ENCODE peak calls at places on chromosome 5, in seven cellular contexts. H, J, E, Z, T, B and S are unnamed samples.

GRCh38 chr5:101915559-101915958 is 380.5 kb downstream of the SLCO4C1 start:
- DNase-seq in T (no peak), Z (peak), B (no peak), J (no peak), H (no peak), E (no peak), S (peak)

GRCh38 chr5:158797498-158797845 is 302.2 kb downstream of the EBF1 start:
- DNase-seq in B (no peak), E (no peak), T (no peak), H (no peak), Z (no peak), J (no peak), S (no peak)

GRCh38 chr5:54171645-54172384 is 138.6 kb downstream of the ARL15 start:
- DNase-seq in H (no peak), J (no peak), E (no peak), Z (peak), B (peak), T (no peak), S (peak)

GRCh38 chr5:132476853-132477729 is 13.5 kb downstream of the IRF1 start:
- DNase-seq in Z (no peak), J (no peak), T (peak), E (no peak), H (no peak), B (no peak), S (no peak)

GRCh38 chr5:127587246-127587917 is 61.5 kb upstream of the CTXN3 start:
- DNase-seq in E (no peak), B (no peak), J (no peak), T (no peak), Z (no peak), H (no peak), S (no peak)

GRCh38 chr5:134526483-134527155 is 1.1 kb downstream of the JADE2 start:
- DNase-seq in J (peak), E (no peak), Z (no peak), H (no peak), B (peak), T (peak), S (no peak)

GRCh38 chr5:83363876-83364275 is 107.7 kb upstream of the VCAN start:
- DNase-seq in J (no peak), Z (no peak), T (no peak), B (no peak), E (no peak), H (no peak), S (no peak)

GRCh38 chr5:31232273-31232888 is 38.9 kb downstream of the CDH6 start:
- DNase-seq in J (no peak), H (peak), Z (peak), E (no peak), T (no peak), B (no peak), S (peak)

GRCh38 chr5:176133289-176133870 is 104.8 kb upstream of the SIMC1 start:
- DNase-seq in T (no peak), Z (no peak), H (no peak), B (peak), J (no peak), E (no peak), S (no peak)

DNA sequence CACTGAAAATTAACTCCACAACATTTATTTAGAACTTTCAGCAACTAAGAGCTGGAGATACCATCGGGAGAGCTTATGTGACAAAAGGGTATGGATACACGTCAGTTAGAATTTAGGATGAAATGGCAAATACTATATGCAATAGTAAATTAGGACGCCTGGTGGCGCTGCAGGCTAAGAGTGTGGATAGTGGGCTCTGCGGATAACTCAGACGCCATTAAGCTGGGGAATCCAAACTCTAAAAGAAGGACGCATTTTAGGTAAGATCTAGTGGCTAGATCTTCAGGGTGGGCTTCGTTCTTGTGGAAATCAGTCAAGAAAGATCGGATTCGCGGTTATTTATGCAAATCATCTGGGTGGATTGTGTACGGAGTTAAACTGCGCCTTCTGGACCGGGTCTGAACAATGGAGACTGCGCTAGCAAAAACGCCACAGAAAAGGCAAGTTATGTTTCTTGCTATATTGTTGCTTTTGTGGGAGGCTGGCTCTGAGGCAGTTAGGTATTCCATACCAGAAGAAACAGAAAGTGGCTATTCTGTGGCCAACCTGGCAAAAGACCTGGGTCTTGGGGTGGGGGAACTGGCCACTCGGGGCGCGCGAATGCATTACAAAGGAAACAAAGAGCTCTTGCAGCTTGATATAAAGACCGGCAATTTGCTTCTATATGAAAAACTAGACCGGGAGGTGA is at the start of gene PCDHB5:
- DNase-seq in J (peak), E (no peak), T (no peak), H (peak), Z (no peak), B (no peak), S (peak)
- H3K4me3 ChIP-seq in J (peak), E (peak), T (peak), H (peak), Z (no peak), B (peak), S (peak)

DNA sequence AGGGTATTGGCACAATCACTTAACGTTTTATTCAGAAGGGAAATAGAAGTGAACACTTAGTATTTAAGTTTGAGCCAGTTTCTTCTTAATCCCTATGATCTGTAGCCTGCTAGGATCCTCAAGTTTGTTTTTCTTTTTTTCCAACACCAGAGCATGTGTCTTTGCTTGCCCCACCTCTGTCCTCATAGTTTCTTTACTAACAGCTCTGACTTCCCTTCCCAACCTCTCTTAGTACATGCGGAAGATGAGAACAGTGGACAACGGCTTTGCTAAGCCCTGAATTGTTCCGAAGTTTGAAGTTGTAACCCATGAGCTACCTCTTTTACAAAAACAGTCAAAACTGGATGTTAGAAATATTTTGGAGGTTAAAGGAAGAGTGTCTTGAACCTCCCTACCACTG is 61.7 kb upstream of the TAF11L2 start:
- DNase-seq in Z (no peak), B (no peak), H (no peak), J (no peak), E (no peak), T (no peak), S (no peak)
- H3K4me3 ChIP-seq in Z (no peak), B (no peak), H (no peak), J (peak), E (peak), T (peak), S (no peak)

GRCh38 chr5:171335616-171336015 is 26.6 kb downstream of the TLX3 start:
- DNase-seq in T (peak), Z (no peak), E (no peak), J (no peak), H (no peak), B (no peak), S (no peak)

GRCh38 chr5:171340491-171340890 is 31.4 kb downstream of the TLX3 start:
- DNase-seq in B (no peak), J (no peak), T (no peak), E (no peak), H (no peak), Z (no peak), S (no peak)

GRCh38 chr5:171337207-171337562 is 28.1 kb downstream of the TLX3 start:
- DNase-seq in T (no peak), J (no peak), E (no peak), B (no peak), Z (no peak), H (no peak), S (no peak)

GRCh38 chr5:171340042-171340441 is 31.0 kb downstream of the TLX3 start:
- DNase-seq in Z (no peak), E (no peak), B (no peak), H (no peak), J (no peak), T (no peak), S (no peak)

GRCh38 chr5:171336486-171337206 is 27.6 kb downstream of the TLX3 start:
- DNase-seq in J (peak), T (peak), Z (peak), B (peak), H (peak), E (no peak), S (peak)
- H3K4me3 ChIP-seq in J (peak), T (peak), Z (peak), B (peak), H (peak), E (peak), S (peak)

GRCh38 chr5:177349362-177349647 is 2.2 kb downstream of the LMAN2 start:
- DNase-seq in E (no peak), T (no peak), B (no peak), Z (no peak), J (no peak), H (no peak), S (no peak)

GRCh38 chr5:177349762-177350161 is 1.7 kb downstream of the LMAN2 start:
- DNase-seq in Z (no peak), J (no peak), H (no peak), T (no peak), B (no peak), E (no peak), S (no peak)

GRCh38 chr5:177351392-177352329 is at the start of gene LMAN2:
- DNase-seq in E (peak), T (peak), Z (peak), H (peak), J (peak), B (peak), S (peak)

GRCh38 chr5:177353093-177353492 is 1.6 kb upstream of the LMAN2 start:
- DNase-seq in E (no peak), J (no peak), Z (no peak), H (no peak), T (no peak), B (no peak), S (no peak)

DNA sequence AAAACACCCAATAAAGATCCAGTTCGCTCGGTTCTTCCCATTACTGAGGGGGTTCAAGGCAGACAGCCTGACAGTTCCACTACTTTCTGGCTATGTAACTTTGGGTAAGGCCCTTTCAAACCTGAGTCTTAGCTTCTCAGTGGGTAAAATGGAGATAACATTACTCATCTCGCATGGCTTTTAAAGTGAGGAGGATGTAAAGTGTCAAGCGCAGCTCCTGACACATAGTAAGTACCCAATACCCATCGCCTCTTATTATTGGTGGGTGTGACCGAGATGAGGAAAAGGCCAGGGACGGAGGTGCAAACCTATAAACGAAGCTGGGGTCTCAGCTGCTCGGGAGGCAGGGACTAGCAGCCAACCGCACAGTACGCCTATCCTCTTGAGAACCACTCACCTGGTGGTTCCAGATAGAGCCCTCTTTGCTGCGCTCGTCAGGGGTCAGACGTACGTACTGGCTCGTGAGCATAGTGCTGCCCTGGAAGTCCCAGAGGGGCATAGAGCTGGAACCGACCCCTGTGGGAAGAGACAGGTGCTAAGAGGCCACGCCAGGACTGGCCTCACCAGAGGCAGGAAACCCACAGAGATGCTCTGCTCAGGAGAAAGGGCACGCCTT is 584 bp downstream of the LMAN2 start:
- DNase-seq in H (no peak), Z (no peak), B (no peak), T (no peak), J (no peak), E (no peak), S (no peak)
- H3K4me3 ChIP-seq in H (peak), Z (peak), B (peak), T (peak), J (peak), E (peak), S (peak)

DNA sequence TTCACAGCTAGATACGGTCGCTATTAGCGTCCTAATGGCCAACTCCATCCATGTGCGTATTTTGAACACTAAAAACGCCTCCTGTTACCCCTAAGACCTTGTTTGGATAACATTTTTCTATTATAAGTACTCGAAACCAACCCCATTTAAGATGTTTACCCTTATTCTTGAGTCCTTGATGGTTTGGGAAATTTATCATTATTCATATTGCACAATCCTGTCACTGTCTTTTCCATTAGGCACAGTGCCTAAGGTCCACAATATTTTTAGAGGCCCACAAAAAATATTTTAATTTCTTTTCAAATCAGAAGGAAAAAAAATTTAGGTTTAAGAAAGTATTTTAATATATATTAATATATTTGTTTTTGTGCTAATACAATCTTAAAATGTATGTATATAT is 1.3 kb upstream of the LIFR start:
- DNase-seq in H (no peak), Z (no peak), J (no peak), B (no peak), E (no peak), T (no peak), S (no peak)
- H3K4me3 ChIP-seq in H (peak), Z (peak), J (peak), B (peak), E (peak), T (peak), S (peak)

GRCh38 chr5:67490543-67491321 is 294.1 kb upstream of the CD180 start:
- DNase-seq in T (no peak), Z (no peak), H (no peak), E (no peak), B (no peak), J (no peak), S (no peak)

GRCh38 chr5:67494186-67494842 is 297.7 kb upstream of the CD180 start:
- DNase-seq in T (no peak), E (no peak), B (no peak), H (no peak), J (peak), Z (no peak), S (no peak)

GRCh38 chr5:67496051-67496450 is 299.5 kb upstream of the CD180 start:
- DNase-seq in Z (no peak), H (no peak), B (no peak), E (no peak), T (no peak), J (no peak), S (no peak)

GRCh38 chr5:67495072-67495471 is 298.5 kb upstream of the CD180 start:
- DNase-seq in E (no peak), B (no peak), T (no peak), Z (no peak), J (peak), H (no peak), S (no peak)

DNA sequence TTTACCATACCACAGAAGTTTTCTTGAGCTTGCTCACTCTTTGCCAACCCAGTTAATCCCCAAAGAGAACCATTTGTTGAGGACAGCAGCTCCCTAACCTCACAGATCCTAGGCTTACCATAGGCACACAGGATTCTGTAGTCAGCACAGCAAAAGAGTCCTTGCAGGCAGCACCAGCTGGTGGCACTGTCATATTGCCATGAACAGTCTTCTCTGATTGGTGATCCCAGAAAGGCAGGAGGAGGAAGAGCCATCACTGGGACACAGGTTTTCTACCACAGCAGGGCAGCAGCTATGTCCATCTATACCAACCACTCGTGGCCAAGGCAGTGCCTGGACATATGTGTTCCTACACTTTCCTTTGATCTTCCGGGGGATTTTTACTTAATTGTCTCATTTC is 297.1 kb upstream of the CD180 start:
- DNase-seq in H (peak), T (peak), Z (peak), B (peak), E (no peak), J (no peak), S (peak)
- H3K4me3 ChIP-seq in H (no peak), T (no peak), Z (no peak), B (no peak), E (no peak), J (no peak), S (no peak)

GRCh38 chr5:179697993-179698934 is 503 bp upstream of the CANX start:
- DNase-seq in B (peak), H (peak), T (peak), J (peak), Z (peak), E (peak), S (peak)

GRCh38 chr5:179697108-179697507 is 1.7 kb upstream of the CANX start:
- DNase-seq in H (no peak), T (no peak), B (no peak), J (no peak), E (no peak), Z (no peak), S (no peak)

GRCh38 chr5:179694561-179694960 is 4.2 kb upstream of the CANX start:
- DNase-seq in H (no peak), T (no peak), B (no peak), E (no peak), Z (no peak), J (no peak), S (no peak)

GRCh38 chr5:179698935-179699639 is at the start of gene CANX:
- DNase-seq in B (no peak), J (peak), E (no peak), H (no peak), T (no peak), Z (peak), S (peak)

DNA sequence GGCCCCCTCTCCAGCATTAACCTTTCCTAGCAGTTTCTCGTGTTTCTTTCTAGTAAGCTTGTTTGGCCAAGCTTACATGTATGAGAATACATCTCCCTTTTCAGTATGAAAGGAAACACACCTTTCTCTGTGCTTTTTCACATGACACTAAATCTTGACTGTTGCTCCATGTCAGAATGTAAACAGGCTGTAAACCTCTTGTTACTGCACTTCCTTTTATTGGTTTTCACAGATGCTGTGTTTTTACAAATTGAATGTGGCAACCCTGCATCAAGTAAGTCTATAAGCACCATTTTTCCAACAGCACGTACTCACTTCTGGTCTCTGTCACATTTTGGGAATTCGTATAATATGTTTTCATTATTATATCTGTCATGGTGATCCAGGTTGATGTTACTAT is 2.2 kb upstream of the CANX start:
- DNase-seq in B (no peak), T (no peak), Z (no peak), H (no peak), E (no peak), J (no peak), S (no peak)
- H3K4me3 ChIP-seq in B (no peak), T (no peak), Z (no peak), H (no peak), E (no peak), J (no peak), S (no peak)